ENCODE peak calls at places on chromosomes 13 and 19, in nine cellular contexts. L is breast epithelium, J is transverse colon, Z is endothelial cell of umbilical vein, H is heart left ventricle, N is body of pancreas, Y is IMR-90, C is uterus, F is Peyer's patch. I is an unnamed sample. For H3K4me1, the result is how much of the 10 kb centered on the place peaks cover.

GRCh38 chr13:77521595-77522367 is 13.7 kb upstream of the SCEL start:
- DNase-seq in L (no peak), J (no peak), Z (peak), H (no peak), N (peak), Y (no peak), C (no peak), F (no peak), I (peak)

GRCh38 chr13:20408181-20408580 is 117.5 kb downstream of the CRYL1 start:
- DNase-seq in L (no peak), J (no peak), Z (no peak), H (no peak), N (no peak), Y (no peak), C (no peak), F (no peak), I (peak)

GRCh38 chr19:48397263-48397635 is 3.8 kb downstream of the GRIN2D start:
- DNase-seq in L (no peak), J (no peak), Z (no peak), H (no peak), N (no peak), Y (no peak), C (no peak), F (no peak), I (no peak)

GRCh38 chr19:37594982-37595382 is 306 bp downstream of the ZNF540 start:
- DNase-seq in L (peak), J (peak), Z (no peak), H (peak), N (peak), Y (peak), C (peak), F (peak), I (peak)

GRCh38 chr19:45075215-45076028 is 856 bp downstream of the ZNF296 start:
- DNase-seq in L (peak), J (peak), Z (peak), H (peak), N (peak), Y (no peak), C (no peak), F (peak), I (peak)

GRCh38 chr13:97938701-97939475 is 14.6 kb upstream of the IPO5 start:
- DNase-seq in L (no peak), J (no peak), Z (no peak), H (no peak), N (no peak), Y (no peak), C (no peak), F (no peak), I (no peak)

GRCh38 chr13:74305876-74306275 is 171.7 kb upstream of the KLF12 start:
- DNase-seq in L (no peak), J (no peak), Z (no peak), H (no peak), N (no peak), Y (no peak), C (no peak), F (no peak), I (no peak)

GRCh38 chr19:18340990-18341868 is 831 bp downstream of the PGPEP1 start:
- DNase-seq in L (peak), J (peak), Z (peak), H (peak), N (peak), Y (peak), C (peak), F (peak), I (peak)

GRCh38 chr13:81377926-81378325 is 1037.0 kb upstream of the SPRY2 start:
- DNase-seq in L (no peak), J (no peak), Z (no peak), H (no peak), N (no peak), Y (no peak), C (no peak), F (no peak), I (no peak)

GRCh38 chr13:112616586-112617381 is 28.8 kb upstream of the TUBGCP3 start:
- DNase-seq in L (no peak), J (no peak), Z (peak), H (no peak), N (peak), Y (peak), C (no peak), F (no peak), I (peak)

GRCh38 chr19:29887498-29887897 is 54.5 kb upstream of the URI1 start:
- DNase-seq in L (no peak), J (no peak), Z (peak), H (no peak), N (no peak), Y (peak), C (no peak), F (no peak), I (no peak)

GRCh38 chr19:50909240-50910070 is 1.7 kb downstream of the KLK4 start:
- DNase-seq in L (peak), J (peak), Z (peak), H (no peak), N (peak), Y (no peak), C (no peak), F (peak), I (peak)

GRCh38 chr19:45823182-45823581 is 8.1 kb upstream of the RSPH6A start:
- DNase-seq in L (no peak), J (no peak), Z (no peak), H (peak), N (no peak), Y (no peak), C (no peak), F (no peak), I (no peak)

GRCh38 chr19:55536951-55537740 is at the start of gene SBK2:
- DNase-seq in L (no peak), J (no peak), Z (no peak), H (no peak), N (no peak), Y (no peak), C (no peak), F (no peak), I (no peak)
- H3K4me1 ChIP-seq in L (under half), J (under half), Z (under half), H (under half), N (under half), Y (under half), C (under half), F (under half), I (under half)

GRCh38 chr19:289651-290538 is 1.3 kb downstream of the PLPP2 start:
- DNase-seq in L (peak), J (peak), Z (peak), H (peak), N (peak), Y (peak), C (no peak), F (peak), I (peak)

GRCh38 chr19:292951-293350 is 1.7 kb upstream of the PLPP2 start:
- DNase-seq in L (no peak), J (no peak), Z (no peak), H (peak), N (no peak), Y (no peak), C (no peak), F (peak), I (no peak)

GRCh38 chr19:292281-292884 is 1.2 kb upstream of the PLPP2 start:
- DNase-seq in L (no peak), J (no peak), Z (no peak), H (peak), N (no peak), Y (no peak), C (no peak), F (peak), I (no peak)

GRCh38 chr19:290539-291521 is at the start of gene PLPP2:
- DNase-seq in L (peak), J (peak), Z (no peak), H (peak), N (peak), Y (no peak), C (peak), F (peak), I (peak)

DNA sequence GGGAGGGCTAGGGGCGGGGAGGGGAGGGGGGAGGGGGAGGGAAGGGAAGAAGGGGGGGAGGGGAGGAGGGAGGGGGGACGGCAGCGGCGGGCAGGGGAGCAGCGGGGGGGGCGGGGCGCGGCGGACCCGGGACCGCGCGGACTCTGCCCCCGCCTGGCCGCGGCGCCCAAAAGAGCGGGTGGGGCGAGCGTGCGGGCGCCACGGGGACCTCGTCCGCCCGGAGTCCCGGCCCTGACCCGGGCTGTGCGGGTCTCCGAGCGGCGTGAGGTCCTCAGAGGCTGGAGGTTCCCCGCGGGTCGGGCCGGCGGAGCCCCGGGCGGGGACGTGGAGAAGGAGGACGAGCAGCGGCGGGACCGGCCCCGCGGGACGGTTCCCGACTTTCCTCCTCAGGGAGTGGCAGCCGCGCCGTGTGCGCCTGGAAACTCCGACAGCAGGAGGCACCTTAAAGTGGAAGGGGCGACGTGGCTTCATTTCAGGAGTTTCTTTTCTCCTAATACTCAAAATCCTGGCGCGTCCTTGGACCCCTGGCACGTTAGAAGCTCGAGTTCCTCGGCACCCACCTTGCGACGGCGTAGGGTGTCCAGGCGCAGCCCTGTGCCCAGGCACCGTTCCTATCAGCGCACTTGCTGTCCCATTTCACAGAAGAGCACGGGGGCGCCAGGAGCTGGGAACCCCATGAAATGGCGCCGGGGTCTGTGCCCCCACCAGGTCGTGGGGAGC is 518 bp upstream of the PLPP2 start:
- DNase-seq in L (no peak), J (peak), Z (no peak), H (peak), N (peak), Y (no peak), C (no peak), F (peak), I (no peak)
- H3K4me3 ChIP-seq in L (peak), J (peak), Z (no peak), H (peak), N (no peak), Y (peak), C (peak), F (peak), I (no peak)

DNA sequence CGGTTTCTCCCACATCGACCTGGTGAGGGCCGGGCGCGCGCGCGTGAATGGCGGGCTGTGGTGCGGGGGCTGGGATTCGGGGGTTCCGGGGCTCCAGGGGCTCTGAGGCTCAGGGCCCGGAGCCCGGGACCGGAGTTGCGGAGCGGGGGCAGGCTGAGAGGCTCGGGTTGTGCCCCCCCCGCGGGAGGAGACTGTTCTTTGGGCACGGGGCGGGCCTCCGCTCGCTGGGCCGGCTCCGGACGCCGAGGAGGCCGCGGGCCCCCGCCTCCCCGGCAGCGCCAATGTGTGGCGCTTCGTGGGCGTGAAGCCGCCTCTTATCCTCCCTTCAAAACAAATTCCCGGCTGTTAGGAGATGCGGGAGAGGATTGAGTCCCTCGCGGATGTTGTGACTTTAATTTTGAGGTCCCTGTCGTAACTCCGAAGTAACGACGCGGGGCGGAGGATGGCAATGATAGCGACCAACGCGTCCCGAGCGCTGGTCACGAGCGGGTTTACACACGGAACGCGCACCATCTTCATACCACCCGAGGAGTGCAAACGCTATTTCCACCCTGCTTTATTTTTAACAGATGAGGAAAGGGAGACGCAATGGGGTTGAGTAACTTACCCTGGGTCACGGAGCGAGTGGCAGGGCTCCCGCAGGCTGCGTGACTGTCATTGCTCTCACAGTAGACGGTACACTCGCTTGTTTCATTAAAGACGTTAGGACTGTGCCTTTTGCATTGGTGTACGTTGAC is 536 bp downstream of the UBA2 start:
- DNase-seq in L (no peak), J (peak), Z (peak), H (peak), N (no peak), Y (peak), C (peak), F (peak), I (peak)
- TF ChIP-seq POLR2A in L (no peak), J (no peak), Z (no peak), H (no peak), N (no peak), Y (no peak), C (no peak), F (no peak), I (no peak)

GRCh38 chr19:5296457-5297271 is 43.9 kb downstream of the PTPRS start:
- DNase-seq in L (no peak), J (no peak), Z (no peak), H (no peak), N (no peak), Y (no peak), C (no peak), F (no peak), I (no peak)
- H3K4me1 ChIP-seq in L (under half), J (under half), Z (under half), H (under half), N (under half), Y (under half), C (under half), F (under half), I (under half)

DNA sequence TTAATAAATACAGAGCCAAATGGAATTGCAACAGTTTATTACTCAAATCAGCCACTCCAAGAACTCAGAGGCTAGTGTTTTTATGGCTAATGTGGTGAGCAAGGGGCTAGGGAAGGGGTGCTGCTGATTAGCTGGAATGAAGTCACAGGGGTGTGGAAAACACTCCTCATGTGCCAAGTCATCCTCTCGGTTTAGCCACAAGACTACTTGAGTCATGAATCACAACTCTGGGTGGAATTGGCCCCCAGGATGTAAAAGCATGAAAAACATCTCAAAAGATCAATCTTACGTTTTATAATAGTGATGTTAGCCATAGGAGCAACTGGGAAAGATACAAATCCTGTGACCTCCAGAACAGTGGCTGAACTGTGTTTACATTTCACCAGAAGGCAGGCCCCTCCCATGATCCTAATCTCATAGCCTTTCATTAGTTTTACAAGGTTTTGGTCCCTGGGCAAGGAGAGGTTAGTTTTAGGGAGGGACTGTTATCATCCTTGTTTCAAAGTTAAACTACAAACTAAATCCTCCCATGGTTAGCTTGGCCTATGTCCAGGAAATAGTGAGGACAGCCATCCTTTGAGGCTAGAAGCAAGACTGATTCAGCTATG is 2020.1 kb upstream of the PCDH20 start:
- DNase-seq in L (no peak), J (no peak), Z (peak), H (no peak), N (no peak), Y (peak), C (no peak), F (no peak), I (no peak)
- H3K4me3 ChIP-seq in L (no peak), J (no peak), Z (no peak), H (no peak), N (no peak), Y (no peak), C (no peak), F (no peak), I (no peak)

DNA sequence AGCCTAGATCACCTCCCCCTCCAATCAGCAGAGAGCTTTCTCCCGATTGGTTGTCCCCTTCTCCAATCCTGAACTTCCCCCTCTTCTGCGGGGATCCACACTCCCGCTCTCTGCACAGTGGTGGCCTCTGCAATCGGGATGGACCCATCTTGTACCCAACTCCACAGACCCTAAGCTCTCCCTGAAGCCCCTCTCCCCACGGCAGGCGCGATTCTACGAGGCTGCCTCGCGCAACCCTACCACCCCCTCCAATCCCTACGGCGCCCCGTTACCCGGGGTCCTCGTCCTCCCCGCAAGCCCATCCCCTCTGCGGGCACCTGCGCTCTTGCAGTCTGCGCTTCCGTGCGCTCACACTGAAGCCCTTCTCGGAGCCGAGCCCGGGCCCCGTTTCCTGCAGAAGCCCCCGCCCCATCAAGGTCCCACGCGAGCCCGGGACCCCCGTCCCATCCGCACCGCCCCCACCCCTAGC is 459 bp downstream of the TMEM160 start:
- DNase-seq in L (peak), J (peak), Z (peak), H (peak), N (peak), Y (peak), C (peak), F (peak), I (peak)
- TF ChIP-seq POLR2A in L (no peak), J (no peak), Z (no peak), H (no peak), N (no peak), Y (no peak), C (peak), F (peak), I (peak)

GRCh38 chr13:94214979-94215378 is 264.5 kb downstream of the DCT start:
- DNase-seq in L (no peak), J (no peak), Z (no peak), H (no peak), N (no peak), Y (no peak), C (no peak), F (no peak), I (no peak)
- H3K4me1 ChIP-seq in L (under half), J (under half), Z (under half), H (under half), N (under half), Y (under half), C (under half), F (under half), I (under half)